ENCODE peak calls at places on chromosomes 5 and 9, in eight cellular contexts. W, E, K, G, A, V, P and S are unnamed samples.

GRCh38 chr5:150640311-150641005 is at the start of gene SYNPO:
- DNase-seq in W (peak), E (no peak), K (peak), G (peak), A (peak), V (peak), P (no peak), S (no peak)

GRCh38 chr5:133664422-133664821 is 52.1 kb upstream of the FSTL4 start:
- DNase-seq in W (peak), E (peak), K (peak), G (no peak), A (no peak), V (no peak), P (no peak), S (peak)

GRCh38 chr5:175261098-175261497 is 182.9 kb downstream of the DRD1 start:
- DNase-seq in W (peak), E (no peak), K (no peak), G (no peak), A (no peak), V (no peak), P (no peak), S (no peak)

GRCh38 chr5:115947260-115947659 is 15.0 kb upstream of the LVRN start:
- DNase-seq in W (peak), E (no peak), K (no peak), G (no peak), A (no peak), V (no peak), P (no peak), S (no peak)

GRCh38 chr5:69276422-69277174 is 41.9 kb downstream of the CDK7 start:
- DNase-seq in W (peak), E (no peak), K (no peak), G (peak), A (no peak), V (no peak), P (no peak), S (no peak)

GRCh38 chr5:4868140-4868735 is 271.9 kb upstream of the ADAMTS16 start:
- DNase-seq in W (no peak), E (peak), K (peak), G (peak), A (peak), V (peak), P (no peak), S (peak)

GRCh38 chr5:14034991-14035390 is 90.5 kb upstream of the DNAH5 start:
- DNase-seq in W (peak), E (no peak), K (no peak), G (no peak), A (no peak), V (no peak), P (no peak), S (no peak)

GRCh38 chr5:134609232-134609851 is 23.3 kb downstream of the SAR1B start:
- DNase-seq in W (no peak), E (no peak), K (no peak), G (no peak), A (no peak), V (no peak), P (peak), S (no peak)

GRCh38 chr5:74493426-74493825 is 147.1 kb downstream of the ENC1 start:
- DNase-seq in W (no peak), E (no peak), K (no peak), G (no peak), A (no peak), V (no peak), P (no peak), S (no peak)

GRCh38 chr5:165460911-165461310 is 1955.5 kb downstream of the MAT2B start:
- DNase-seq in W (peak), E (no peak), K (no peak), G (no peak), A (no peak), V (no peak), P (no peak), S (no peak)

GRCh38 chr5:87541033-87541432 is 128.3 kb upstream of the CCNH start:
- DNase-seq in W (peak), E (peak), K (no peak), G (no peak), A (no peak), V (peak), P (no peak), S (no peak)

GRCh38 chr5:134851307-134851923 is 5.6 kb downstream of the C5orf24 start:
- DNase-seq in W (peak), E (no peak), K (no peak), G (no peak), A (peak), V (peak), P (no peak), S (peak)

GRCh38 chr5:581266-581665 is 30.9 kb upstream of the CEP72 start:
- DNase-seq in W (no peak), E (no peak), K (no peak), G (no peak), A (no peak), V (no peak), P (no peak), S (no peak)

GRCh38 chr5:154816891-154817492 is 33.4 kb downstream of the FAXDC2 start:
- DNase-seq in W (no peak), E (no peak), K (no peak), G (no peak), A (no peak), V (no peak), P (no peak), S (no peak)

GRCh38 chr9:114387678-114388431 is at the start of gene AKNA:
- DNase-seq in W (peak), E (no peak), K (no peak), G (no peak), A (no peak), V (no peak), P (no peak), S (peak)
- TF ChIP-seq RAD21 in W (peak), E (no peak), K (no peak), G (no peak), A (no peak), V (no peak), P (no peak), S (no peak)

GRCh38 chr9:34349324-34349723 is 20.0 kb downstream of the NUDT2 start:
- DNase-seq in W (no peak), E (no peak), K (no peak), G (no peak), A (no peak), V (no peak), P (no peak), S (no peak)
- TF ChIP-seq RAD21 in W (no peak), E (no peak), K (no peak), G (no peak), A (no peak), V (no peak), P (no peak), S (no peak)

DNA sequence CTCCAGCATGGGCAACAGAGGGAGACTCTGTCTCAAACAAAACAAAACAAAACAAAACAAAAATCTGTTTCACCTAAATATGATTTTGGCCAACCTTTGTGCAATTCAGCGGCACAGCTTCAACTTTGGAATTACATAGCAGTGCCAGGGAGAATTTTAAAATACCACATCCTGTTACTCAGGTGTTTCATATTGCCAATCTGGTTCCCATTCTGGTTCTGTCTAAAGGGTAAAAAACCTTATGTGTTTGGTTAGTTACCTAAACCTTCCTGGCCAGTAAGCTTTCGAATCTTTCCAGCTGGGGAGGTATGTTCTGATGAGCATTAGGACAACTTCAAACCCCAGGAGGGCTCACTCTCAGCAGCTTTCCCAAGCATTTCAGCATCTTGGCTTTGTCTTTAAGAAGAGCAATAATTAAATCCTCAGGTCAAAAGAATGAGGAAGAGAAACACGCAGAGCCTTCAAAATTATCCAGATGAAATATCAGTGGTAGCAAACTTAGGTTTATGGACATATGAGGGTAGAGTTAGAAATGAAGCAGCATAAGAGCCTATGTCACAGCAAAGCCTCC is 2.7 kb downstream of the DAB2 start:
- DNase-seq in W (no peak), E (no peak), K (no peak), G (no peak), A (no peak), V (no peak), P (no peak), S (no peak)
- TF ChIP-seq RAD21 in W (no peak), E (no peak), K (no peak), G (no peak), A (no peak), V (no peak), P (no peak), S (no peak)

DNA sequence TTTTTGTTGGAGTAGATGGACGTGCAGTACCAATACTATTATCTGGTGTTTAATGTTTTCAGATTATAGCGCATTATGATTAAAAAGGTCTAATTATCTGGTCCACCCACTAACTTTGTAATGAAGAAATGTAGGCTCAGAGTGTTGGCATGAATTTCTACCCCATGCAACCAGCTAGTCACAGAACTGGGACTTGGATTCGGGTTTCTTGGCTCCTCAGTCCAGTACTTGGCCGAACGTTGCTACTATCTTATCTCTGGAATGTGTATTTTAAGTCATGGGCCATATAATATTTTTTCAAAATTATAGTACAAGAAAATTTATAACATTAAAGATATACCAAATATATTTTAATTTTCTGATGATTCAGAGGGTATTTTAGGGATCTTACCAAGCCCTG is 657.5 kb upstream of the DMAC1 start:
- DNase-seq in W (no peak), E (no peak), K (no peak), G (no peak), A (no peak), V (no peak), P (no peak), S (no peak)
- TF ChIP-seq RAD21 in W (no peak), E (no peak), K (no peak), G (no peak), A (no peak), V (no peak), P (no peak), S (no peak)